ENCODE peak calls at places on chromosomes 1 and 21, in four cellular contexts. O is right lobe of liver, E is tibial nerve, U is A549. Q is an unnamed sample.

GRCh38 chr21:27648560-27648959 is 681.7 kb upstream of the ADAMTS5 start:
- DNase-seq in O (no peak), E (no peak), U (no peak), Q (no peak)

GRCh38 chr21:23887709-23888303 is 1719.5 kb downstream of the MRPL39 start:
- DNase-seq in O (no peak), E (no peak), U (no peak), Q (no peak)

GRCh38 chr21:36350282-36350910 is 30.4 kb downstream of the MORC3 start:
- DNase-seq in O (no peak), E (no peak), U (no peak), Q (no peak)

GRCh38 chr1:107175102-107175501 is 34.3 kb downstream of the NTNG1 start:
- DNase-seq in O (no peak), E (no peak), U (no peak), Q (no peak)

GRCh38 chr21:38476385-38476784 is 21.9 kb downstream of the ERG start:
- DNase-seq in O (no peak), E (no peak), U (no peak), Q (no peak)

GRCh38 chr1:9263984-9264929 is 28.4 kb upstream of the SPSB1 start:
- DNase-seq in O (no peak), E (no peak), U (no peak), Q (no peak)

GRCh38 chr1:25806418-25806817 is 6.4 kb downstream of the SELENON start:
- DNase-seq in O (no peak), E (no peak), U (no peak), Q (no peak)

GRCh38 chr1:58929667-58930325 is 145.9 kb upstream of the JUN start:
- DNase-seq in O (no peak), E (no peak), U (peak), Q (no peak)

GRCh38 chr1:89994231-89994804 is 592 bp upstream of the ZNF326 start:
- DNase-seq in O (no peak), E (no peak), U (no peak), Q (no peak)

GRCh38 chr1:9466780-9467755 is 72.2 kb upstream of the SLC25A33 start:
- DNase-seq in O (no peak), E (no peak), U (peak), Q (no peak)

GRCh38 chr1:58818075-58818474 is 34.2 kb upstream of the JUN start:
- DNase-seq in O (no peak), E (no peak), U (peak), Q (no peak)

GRCh38 chr1:12075195-12076114 is 12.4 kb downstream of the TNFRSF8 start:
- DNase-seq in O (peak), E (peak), U (no peak), Q (no peak)

GRCh38 chr1:47809301-47810084 is 187.7 kb downstream of the TRABD2B start:
- DNase-seq in O (no peak), E (no peak), U (peak), Q (no peak)

GRCh38 chr21:34180826-34181359 is 107.5 kb downstream of the MRPS6 start:
- DNase-seq in O (no peak), E (no peak), U (no peak), Q (no peak)

GRCh38 chr1:6275826-6276764 is 15.2 kb upstream of the GPR153 start:
- DNase-seq in O (no peak), E (peak), U (no peak), Q (no peak)

GRCh38 chr1:52424238-52424637 is 19.8 kb downstream of the PRPF38A start:
- DNase-seq in O (no peak), E (no peak), U (no peak), Q (no peak)

GRCh38 chr1:65497276-65497830 is 76.9 kb downstream of the LEPR start:
- DNase-seq in O (no peak), E (no peak), U (no peak), Q (no peak)

GRCh38 chr21:24514081-24514733 is 1093.1 kb downstream of the MRPL39 start:
- DNase-seq in O (no peak), E (no peak), U (peak), Q (no peak)

GRCh38 chr1:243890576-243890975 is 40.5 kb upstream of the AKT3 start:
- DNase-seq in O (no peak), E (no peak), U (no peak), Q (no peak)

GRCh38 chr1:185775505-185775904 is 41.3 kb downstream of the HMCN1 start:
- DNase-seq in O (no peak), E (no peak), U (no peak), Q (no peak)

GRCh38 chr1:12593621-12594066 is 24.4 kb downstream of the DHRS3 start:
- DNase-seq in O (peak), E (peak), U (peak), Q (no peak)

GRCh38 chr1:115067460-115067859 is 21.8 kb downstream of the TSPAN2 start:
- DNase-seq in O (no peak), E (no peak), U (no peak), Q (no peak)

GRCh38 chr1:99504287-99504686 is 141.6 kb upstream of the PALMD start:
- DNase-seq in O (no peak), E (no peak), U (no peak), Q (no peak)
- TF ChIP-seq POLR2A in O (no peak), E (no peak), U (no peak), Q (no peak)

GRCh38 chr1:70354332-70355110 is at the start of gene ANKRD13C:
- DNase-seq in O (peak), E (peak), U (peak), Q (peak)
- TF ChIP-seq POLR2A in O (peak), E (peak), U (peak), Q (peak)

GRCh38 chr1:50968021-50968883 is 1.8 kb upstream of the CDKN2C start:
- DNase-seq in O (peak), E (peak), U (peak), Q (peak)
- TF ChIP-seq POLR2A in O (peak), E (peak), U (peak), Q (peak)

GRCh38 chr1:155454096-155454495 is 108.5 kb downstream of the ASH1L start:
- DNase-seq in O (no peak), E (no peak), U (no peak), Q (no peak)
- TF ChIP-seq POLR2A in O (no peak), E (no peak), U (no peak), Q (no peak)

GRCh38 chr1:207050768-207051614 is at the start of gene YOD1:
- DNase-seq in O (peak), E (peak), U (peak), Q (peak)
- TF ChIP-seq POLR2A in O (peak), E (peak), U (peak), Q (peak)

Q was measured in GM12892.